ENCODE peak calls at places on chromosomes 12 and 14, in seven cellular contexts. V is A549, O is heart left ventricle, P is IMR-90, I is suprapubic skin, B is HepG2, F is right lobe of liver. H is an unnamed sample.

GRCh38 chr14:88551936-88552565 is 2.8 kb downstream of the PTPN21 start:
- DNase-seq in V (no peak), O (peak; percentile 38), P (peak; percentile 19), I (no peak), B (no peak), F (peak; percentile 51), H (no peak)

GRCh38 chr12:67790660-67791059 is 142.1 kb downstream of the DYRK2 start:
- DNase-seq in V (no peak), O (no peak), P (peak; percentile 10), I (no peak), B (no peak), F (no peak), H (no peak)

GRCh38 chr12:11697670-11698387 is 48.4 kb downstream of the ETV6 start:
- DNase-seq in V (no peak), O (no peak), P (peak; percentile 58), I (no peak), B (no peak), F (no peak), H (no peak)

GRCh38 chr12:5259523-5259922 is 172.4 kb upstream of the NTF3 start:
- DNase-seq in V (no peak), O (no peak), P (peak; percentile 49), I (no peak), B (no peak), F (no peak), H (no peak)

GRCh38 chr12:52865090-52865944 is 16.5 kb upstream of the KRT78 start:
- DNase-seq in V (peak; percentile 92), O (peak; percentile 61), P (peak; percentile 60), I (no peak), B (peak; percentile 56), F (peak; percentile 74), H (peak; percentile 56)

GRCh38 chr12:4855121-4855924 is 54.4 kb upstream of the KCNA1 start:
- DNase-seq in V (peak; percentile 76), O (peak; percentile 52), P (peak; percentile 72), I (no peak), B (peak; percentile 66), F (no peak), H (peak; percentile 74)

GRCh38 chr12:45388545-45388944 is 172.7 kb downstream of the ANO6 start:
- DNase-seq in V (peak; percentile 51), O (no peak), P (peak; percentile 58), I (no peak), B (peak; percentile 29), F (no peak), H (peak; percentile 50)

GRCh38 chr12:90984114-90984513 is 20.7 kb downstream of the EPYC start:
- DNase-seq in V (no peak), O (no peak), P (no peak), I (no peak), B (no peak), F (no peak), H (no peak)

GRCh38 chr14:36238666-36239363 is 62.3 kb upstream of the PTCSC3 start:
- DNase-seq in V (no peak), O (no peak), P (peak; percentile 70), I (no peak), B (no peak), F (no peak), H (peak; percentile 45)

GRCh38 chr12:14238224-14238792 is 127.2 kb upstream of the ATF7IP start:
- DNase-seq in V (peak; percentile 39), O (no peak), P (peak; percentile 55), I (no peak), B (no peak), F (no peak), H (peak; percentile 40)

GRCh38 chr12:60494249-60494648 is 898.4 kb downstream of the SLC16A7 start:
- DNase-seq in V (peak; percentile 52), O (no peak), P (peak; percentile 63), I (no peak), B (peak; percentile 32), F (no peak), H (peak; percentile 27)

GRCh38 chr12:64177001-64177400 is 45.1 kb downstream of the KICS2 start:
- DNase-seq in V (no peak), O (no peak), P (no peak), I (no peak), B (no peak), F (no peak), H (no peak)

GRCh38 chr14:95892142-95892541 is 15.5 kb downstream of the TUNAR start:
- DNase-seq in V (no peak), O (no peak), P (no peak), I (no peak), B (no peak), F (no peak), H (no peak)

GRCh38 chr12:106581543-106582263 is 1.1 kb upstream of the RFX4 start:
- DNase-seq in V (no peak), O (no peak), P (no peak), I (no peak), B (no peak), F (no peak), H (no peak)

GRCh38 chr12:100752841-100753240 is 41.7 kb upstream of the ANO4 start:
- DNase-seq in V (no peak), O (no peak), P (no peak), I (no peak), B (no peak), F (no peak), H (no peak)
- TF ChIP-seq POLR2A in V (no peak), O (no peak), P (no peak), I (no peak), B (no peak), F (no peak), H (no peak)

DNA sequence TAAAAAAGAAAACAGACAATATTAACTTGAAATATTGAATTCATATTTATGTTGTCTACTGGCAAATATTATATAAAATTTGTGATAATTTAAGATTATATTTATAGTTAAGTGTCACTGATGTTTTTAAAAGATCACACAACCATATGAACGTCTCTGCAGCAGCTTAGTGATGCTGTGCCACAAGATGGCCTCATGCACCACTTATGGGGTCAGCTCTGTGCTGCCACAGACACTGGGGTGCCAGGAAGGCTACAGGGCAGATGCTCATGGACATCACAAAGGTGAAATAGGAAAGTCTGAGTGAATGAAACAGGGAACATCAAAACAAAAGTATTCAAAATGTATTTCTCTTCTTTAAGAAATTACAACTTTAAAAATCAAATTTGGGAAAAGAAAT is 13.1 kb downstream of the ATXN3 start:
- DNase-seq in V (peak; percentile 14), O (no peak), P (no peak), I (no peak), B (no peak), F (no peak), H (peak; percentile 23)
- TF ChIP-seq CTCF in V (peak; percentile 33), O (no peak), P (peak; percentile 8), I (no peak), B (peak; percentile 55), F (peak; percentile 26), H (no peak)

GRCh38 chr14:105844047-105844630 is 317.8 kb downstream of the TMEM121 start:
- DNase-seq in V (no peak), O (no peak), P (no peak), I (peak; percentile 72), B (no peak), F (no peak), H (no peak)

GRCh38 chr14:105843444-105844046 is 317.2 kb downstream of the TMEM121 start:
- DNase-seq in V (no peak), O (no peak), P (no peak), I (peak; percentile 50), B (no peak), F (peak; percentile 38), H (no peak)

GRCh38 chr14:105846312-105846711 is 319.9 kb downstream of the TMEM121 start:
- DNase-seq in V (no peak), O (no peak), P (no peak), I (no peak), B (no peak), F (no peak), H (no peak)

GRCh38 chr14:105845725-105846309 is 319.4 kb downstream of the TMEM121 start:
- DNase-seq in V (no peak), O (no peak), P (no peak), I (peak; percentile 65), B (no peak), F (no peak), H (no peak)

GRCh38 chr14:105844810-105845724 is 318.7 kb downstream of the TMEM121 start:
- DNase-seq in V (no peak), O (no peak), P (no peak), I (peak; percentile 56), B (no peak), F (no peak), H (no peak)
- TF ChIP-seq POLR2A in V (no peak), O (no peak), P (no peak), I (no peak), B (no peak), F (no peak), H (no peak)

DNA sequence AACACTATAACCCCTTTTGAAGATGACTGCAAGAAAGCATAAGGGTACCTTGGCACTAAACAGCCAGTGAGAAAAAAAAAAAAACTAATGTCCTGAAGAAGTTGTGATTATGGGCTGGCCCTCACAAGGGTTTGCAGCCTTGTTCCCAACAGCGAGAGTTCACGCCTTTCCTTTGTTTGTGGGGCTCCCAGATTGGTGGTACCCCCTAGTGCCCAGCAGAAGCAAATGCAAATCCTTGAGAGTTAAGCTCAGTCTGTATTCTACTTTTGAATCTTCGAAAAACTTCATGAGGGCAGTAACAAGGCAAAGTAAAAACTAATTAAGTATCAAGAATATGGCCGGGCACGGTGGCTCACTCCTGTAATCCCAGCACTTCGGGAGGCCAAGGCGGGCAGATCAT is 238.9 kb upstream of the LMO3 start:
- DNase-seq in V (peak; percentile 10), O (no peak), P (no peak), I (no peak), B (peak; percentile 3), F (no peak), H (peak; percentile 14)
- TF ChIP-seq CTCF in V (no peak), O (no peak), P (no peak), I (no peak), B (peak; percentile 45), F (no peak), H (peak; percentile 18)

DNA sequence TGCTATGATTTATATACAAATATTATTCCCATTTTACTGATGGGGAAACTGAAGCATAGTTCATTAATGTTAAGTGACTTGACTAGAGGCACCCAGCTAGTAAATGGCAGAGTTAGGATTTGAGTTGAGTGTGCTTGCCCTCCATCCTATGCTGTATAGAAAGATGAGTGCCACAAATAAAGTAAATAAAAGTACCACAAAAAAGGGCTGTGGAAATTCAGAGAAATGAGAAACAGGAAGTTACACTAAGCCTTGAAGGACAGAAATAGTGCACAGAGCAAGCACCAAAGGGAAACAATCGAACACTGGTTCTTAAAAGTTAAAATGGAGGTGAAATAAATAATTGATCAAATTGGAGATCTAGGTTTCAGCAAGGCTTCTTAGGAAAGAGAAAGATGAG is 9.2 kb upstream of the ABCD2 start:
- DNase-seq in V (no peak), O (no peak), P (no peak), I (no peak), B (no peak), F (no peak), H (no peak)
- TF ChIP-seq POLR2A in V (no peak), O (no peak), P (no peak), I (no peak), B (no peak), F (no peak), H (no peak)

DNA sequence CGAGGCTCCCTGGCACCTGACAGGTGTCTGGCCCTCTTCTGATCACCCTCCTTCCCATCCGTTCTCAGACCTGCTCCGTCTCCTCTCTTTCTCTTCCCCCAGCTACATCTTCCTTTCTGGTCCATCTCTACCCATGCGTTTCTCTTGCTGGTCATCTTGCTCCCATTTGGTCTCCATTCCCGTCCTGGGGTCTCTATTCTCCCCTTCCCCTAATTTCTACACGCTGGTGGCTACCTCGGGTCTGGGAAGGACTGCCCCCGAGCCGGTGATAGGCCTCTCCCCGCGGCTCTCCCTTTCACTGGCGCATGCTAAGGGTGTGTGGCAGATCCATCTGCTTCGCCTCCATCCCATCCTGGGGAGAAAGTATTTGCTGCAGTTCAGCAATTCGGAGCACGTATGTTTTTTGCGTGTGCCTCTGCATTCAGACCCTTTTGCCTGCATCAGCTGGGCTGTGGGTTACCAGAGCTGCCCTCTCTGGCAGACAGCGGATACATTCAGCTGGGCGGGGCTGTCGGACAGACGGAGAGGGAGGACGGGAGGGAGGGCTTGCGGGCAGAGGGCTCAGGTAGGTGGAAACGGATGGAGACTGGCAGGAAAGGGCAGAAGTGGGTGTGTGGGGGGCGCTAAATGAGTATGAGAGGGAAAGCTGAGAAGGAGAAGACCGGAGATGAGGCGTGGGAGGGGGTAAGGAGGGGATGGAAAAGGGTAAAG is 775 bp downstream of the CLSTN3 start:
- DNase-seq in V (no peak), O (peak; percentile 65), P (peak; percentile 52), I (no peak), B (no peak), F (peak; percentile 81), H (peak; percentile 49)
- TF ChIP-seq CTCF in V (no peak), O (no peak), P (no peak), I (no peak), B (peak; percentile 41), F (no peak), H (no peak)